ENCODE peak calls at places on chromosomes 11 and 22, in seven cellular contexts. D, G, N, Z, F, L and I are unnamed samples.

GRCh38 chr11:2210366-2211112 is 38.9 kb upstream of the TH start:
- DNase-seq in F (no peak), G (no peak), Z (no peak), N (no peak), D (no peak), L (no peak), I (no peak)

GRCh38 chr22:41117127-41117965 is 25.0 kb downstream of the EP300 start:
- DNase-seq in N (no peak), F (no peak), L (no peak), Z (no peak), D (no peak), G (no peak), I (no peak)

GRCh38 chr11:32310218-32310601 is 125.1 kb downstream of the WT1 start:
- DNase-seq in F (no peak), N (no peak), D (no peak), L (no peak), G (no peak), Z (no peak), I (no peak)

GRCh38 chr11:67253872-67254624 is 12.2 kb upstream of the GRK2 start:
- DNase-seq in L (no peak), N (no peak), F (no peak), D (no peak), G (no peak), Z (no peak), I (no peak)

GRCh38 chr11:12693075-12693473 is 18.9 kb downstream of the TEAD1 start:
- DNase-seq in L (no peak), N (peak), F (no peak), Z (no peak), D (no peak), G (no peak), I (no peak)

GRCh38 chr11:13486926-13487660 is 8.7 kb downstream of the PTH start:
- DNase-seq in Z (no peak), N (no peak), L (peak), F (peak), D (peak), G (no peak), I (no peak)

GRCh38 chr11:86515297-86516094 is 140.8 kb downstream of the CCDC81 start:
- DNase-seq in F (no peak), G (peak), Z (no peak), L (no peak), N (peak), D (peak), I (peak)

GRCh38 chr22:43226368-43226979 is 39.5 kb upstream of the TTLL12 start:
- DNase-seq in Z (no peak), G (no peak), D (no peak), F (peak), N (no peak), L (no peak), I (no peak)

GRCh38 chr11:100639140-100639539 is 47.9 kb upstream of the ARHGAP42 start:
- DNase-seq in D (no peak), F (no peak), L (no peak), Z (no peak), G (no peak), N (no peak), I (no peak)

GRCh38 chr11:67082071-67082791 is 25.6 kb downstream of the RHOD start:
- DNase-seq in F (peak), L (no peak), Z (no peak), G (no peak), N (no peak), D (no peak), I (no peak)

GRCh38 chr11:8086001-8086479 is 5.0 kb downstream of the TUB start:
- DNase-seq in L (no peak), Z (no peak), N (no peak), F (no peak), D (no peak), G (no peak), I (no peak)

GRCh38 chr22:42945736-42946135 is 69.2 kb downstream of the PACSIN2 start:
- DNase-seq in D (no peak), Z (no peak), G (no peak), L (no peak), F (no peak), N (no peak), I (peak)

GRCh38 chr11:17927643-17928343 is 85.1 kb downstream of the SERGEF start:
- DNase-seq in G (peak), Z (peak), D (no peak), N (no peak), F (no peak), L (no peak), I (no peak)

GRCh38 chr22:35620624-35621245 is 3.6 kb upstream of the MB start:
- DNase-seq in G (no peak), N (no peak), L (no peak), D (no peak), F (no peak), Z (no peak), I (no peak)

GRCh38 chr22:29308148-29308790 is 1.8 kb downstream of the GAS2L1 start:
- DNase-seq in F (no peak), Z (no peak), D (no peak), G (no peak), N (peak), L (no peak), I (peak)

GRCh38 chr22:23523746-23524145 is 56.3 kb downstream of the IGLL1 start:
- DNase-seq in G (no peak), Z (no peak), F (no peak), L (no peak), D (no peak), N (no peak), I (no peak)

GRCh38 chr11:26326793-26327400 is 5.0 kb upstream of the ANO3 start:
- DNase-seq in L (no peak), G (no peak), N (no peak), D (no peak), F (no peak), Z (no peak), I (no peak)

GRCh38 chr11:114131366-114131963 is 72.0 kb downstream of the ZBTB16 start:
- DNase-seq in F (no peak), Z (no peak), L (no peak), D (no peak), G (no peak), N (no peak), I (no peak)

GRCh38 chr22:45181766-45182165 is 18.0 kb downstream of the NUP50 start:
- DNase-seq in L (no peak), G (no peak), D (no peak), Z (no peak), N (no peak), F (no peak), I (no peak)

GRCh38 chr22:37100589-37101127 is 8.9 kb downstream of the TMPRSS6 start:
- DNase-seq in L (no peak), D (no peak), N (no peak), F (no peak), G (no peak), Z (no peak), I (no peak)

GRCh38 chr11:2766166-2766565 is 66.4 kb upstream of the KCNQ1OT1 start:
- DNase-seq in N (no peak), L (no peak), G (no peak), F (no peak), D (peak), Z (no peak), I (no peak)

GRCh38 chr11:84924290-84924689 is 702.9 kb downstream of the DLG2 start:
- DNase-seq in N (no peak), F (no peak), D (no peak), L (no peak), Z (no peak), G (no peak), I (no peak)

GRCh38 chr22:17957683-17958082 is 66.7 kb downstream of the MICAL3 start:
- DNase-seq in N (no peak), Z (no peak), G (no peak), L (no peak), F (no peak), D (no peak), I (no peak)

GRCh38 chr11:61904539-61905048 is 12.8 kb downstream of the RAB3IL1 start:
- DNase-seq in D (no peak), F (peak), L (no peak), Z (no peak), N (no peak), G (no peak), I (no peak)

GRCh38 chr11:57474017-57474750 is 13.9 kb downstream of the RTN4RL2 start:
- DNase-seq in Z (no peak), L (no peak), N (no peak), G (no peak), D (no peak), F (no peak), I (no peak)

GRCh38 chr11:130190371-130190881 is 30.8 kb downstream of the ST14 start:
- DNase-seq in N (no peak), D (no peak), L (no peak), G (no peak), F (no peak), Z (no peak), I (no peak)

GRCh38 chr11:17556999-17557398 is 9.9 kb downstream of the OTOG start:
- DNase-seq in G (no peak), L (no peak), D (no peak), Z (no peak), F (peak), N (no peak), I (no peak)

GRCh38 chr22:33919591-33920501 is at the start of gene LARGE1:
- DNase-seq in L (peak), D (peak), F (peak), Z (no peak), G (no peak), N (peak), I (peak)

GRCh38 chr11:58905716-58906547 is 33.4 kb upstream of the GLYATL1 start:
- DNase-seq in F (peak), N (peak), Z (peak), D (peak), L (peak), G (peak), I (peak)
- TF ChIP-seq CTCF in F (no peak), N (peak), Z (peak), D (peak), L (peak), G (peak), I (peak)

GRCh38 chr22:20180640-20181039 is 29.8 kb upstream of the CCDC188 start:
- DNase-seq in F (no peak), N (no peak), G (no peak), D (no peak), L (no peak), Z (no peak), I (no peak)

GRCh38 chr22:20181194-20181931 is 30.5 kb upstream of the CCDC188 start:
- DNase-seq in F (no peak), D (no peak), L (no peak), Z (no peak), N (no peak), G (no peak), I (no peak)

GRCh38 chr22:20178922-20179227 is 28.0 kb upstream of the CCDC188 start:
- DNase-seq in Z (no peak), G (no peak), F (no peak), D (no peak), N (no peak), L (no peak), I (no peak)

GRCh38 chr22:20179455-20180244 is 28.8 kb upstream of the CCDC188 start:
- DNase-seq in L (no peak), Z (no peak), D (no peak), G (no peak), F (no peak), N (no peak), I (no peak)

GRCh38 chr22:20180245-20180630 is 29.4 kb upstream of the CCDC188 start:
- DNase-seq in F (peak), L (no peak), D (peak), G (no peak), N (no peak), Z (no peak), I (no peak)
- TF ChIP-seq CTCF in F (peak), L (peak), D (peak), G (peak), N (no peak), Z (peak), I (no peak)

DNA sequence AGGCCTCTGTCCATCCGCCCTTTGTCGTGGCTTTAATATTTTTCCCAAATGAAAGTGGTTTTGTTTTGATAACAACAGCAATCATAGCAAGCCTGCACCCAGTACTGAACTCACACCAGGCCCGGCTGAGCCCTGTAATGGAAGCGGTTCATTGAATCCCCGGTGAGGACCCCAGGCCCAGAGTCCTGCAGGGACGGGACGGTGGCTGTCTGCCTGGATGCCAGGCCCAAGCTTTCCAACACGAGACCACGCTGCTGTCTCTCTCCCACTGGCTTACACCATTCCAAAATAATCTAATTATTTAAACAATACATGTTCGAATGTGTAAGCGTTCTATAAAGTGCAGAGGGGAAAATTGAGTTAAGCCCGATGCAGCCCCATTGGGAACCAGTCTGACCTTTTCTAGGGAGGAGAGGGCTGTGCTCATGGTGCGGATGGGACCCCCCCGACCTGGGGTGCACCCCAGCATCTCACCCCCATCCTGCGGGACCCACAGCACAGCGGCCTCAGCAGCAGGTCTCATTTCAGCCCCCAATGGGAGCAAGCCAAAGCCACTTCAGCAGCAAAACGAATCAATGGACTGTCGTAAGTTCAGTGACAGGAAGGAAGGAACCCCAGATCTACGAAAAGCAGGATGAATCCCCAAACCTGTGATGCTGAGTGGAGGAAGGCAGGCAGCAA is 1046.9 kb downstream of the BRD1 start:
- DNase-seq in N (no peak), F (no peak), L (no peak), D (no peak), Z (no peak), G (no peak), I (no peak)
- TF ChIP-seq CTCF in N (no peak), F (no peak), L (no peak), D (no peak), Z (no peak), G (no peak), I (no peak)

GRCh38 chr11:43957571-43957970 is 15.1 kb downstream of the C11orf96 start:
- DNase-seq in Z (no peak), L (no peak), F (no peak), N (no peak), D (no peak), G (no peak), I (no peak)
- TF ChIP-seq CTCF in Z (no peak), L (no peak), F (no peak), N (no peak), D (no peak), G (no peak), I (no peak)

DNA sequence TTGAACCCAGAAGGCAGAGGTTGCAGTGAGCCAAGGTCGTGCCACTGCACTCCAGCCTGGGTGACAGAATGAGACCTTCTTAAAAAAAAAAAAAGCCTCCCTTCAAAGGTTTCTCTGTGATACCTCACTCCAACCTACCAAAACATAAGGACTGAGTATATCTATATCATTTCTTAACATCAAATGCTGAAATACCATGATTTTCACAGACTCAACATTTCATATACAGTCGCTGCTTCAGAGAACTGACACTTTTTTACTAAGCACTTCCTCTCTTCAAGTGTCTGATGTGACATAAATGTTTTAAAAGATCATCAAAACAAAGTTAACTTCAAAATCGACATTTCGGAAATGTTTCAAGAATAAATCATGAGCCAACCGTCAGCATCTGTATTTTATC is 12.0 kb downstream of the PRR14L start:
- DNase-seq in L (no peak), G (no peak), F (no peak), D (no peak), Z (no peak), N (no peak), I (no peak)
- TF ChIP-seq CTCF in L (no peak), G (no peak), F (no peak), D (no peak), Z (no peak), N (no peak), I (no peak)

GRCh38 chr11:21933095-21933494 is 259.8 kb upstream of the ANO5 start:
- DNase-seq in N (peak), Z (no peak), F (no peak), D (no peak), L (no peak), G (no peak), I (no peak)
- TF ChIP-seq CTCF in N (no peak), Z (peak), F (peak), D (peak), L (peak), G (peak), I (peak)

DNA sequence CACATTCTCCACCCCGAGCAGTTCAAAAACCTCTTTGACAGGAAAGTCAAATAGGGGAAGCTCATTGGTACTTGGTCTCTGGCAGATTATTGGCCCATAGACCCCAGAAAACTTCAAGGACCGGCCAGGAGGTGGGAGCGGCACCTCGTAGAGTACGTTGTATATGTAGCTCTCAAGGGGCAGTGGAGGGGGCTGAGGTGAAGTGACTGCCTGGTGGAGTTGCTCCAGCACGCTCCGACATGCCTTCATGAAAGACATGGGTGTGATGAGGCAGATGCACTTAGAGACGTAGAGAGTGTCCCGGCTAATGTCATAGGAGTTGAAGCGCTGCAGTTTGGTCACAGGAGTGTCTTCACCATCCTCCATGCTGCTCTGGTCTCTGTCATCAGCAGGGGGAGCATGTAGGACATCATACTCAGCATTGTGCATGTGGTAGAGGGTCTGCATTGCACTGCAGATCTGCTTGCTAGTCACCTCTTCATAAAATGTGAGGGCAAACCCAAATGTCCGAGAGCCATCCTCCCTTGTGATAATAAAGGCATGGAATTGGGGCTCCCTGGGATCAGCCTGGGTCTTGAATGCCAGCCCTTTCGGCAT is 61.3 kb downstream of the DENND5A start:
- DNase-seq in F (peak), Z (no peak), D (no peak), G (no peak), N (no peak), L (no peak), I (no peak)
- TF ChIP-seq CTCF in F (no peak), Z (no peak), D (no peak), G (no peak), N (no peak), L (peak), I (peak)

GRCh38 chr22:39535831-39536449 is 3.4 kb upstream of the RPS19BP1 start:
- DNase-seq in N (no peak), L (no peak), G (no peak), D (no peak), F (no peak), Z (no peak), I (no peak)

GRCh38 chr22:39534092-39534506 is 1.6 kb upstream of the RPS19BP1 start:
- DNase-seq in D (no peak), G (no peak), L (no peak), F (no peak), N (no peak), Z (no peak), I (no peak)

GRCh38 chr22:39536711-39537110 is 4.2 kb upstream of the RPS19BP1 start:
- DNase-seq in G (no peak), D (no peak), N (no peak), F (no peak), L (no peak), Z (no peak), I (no peak)

GRCh38 chr22:39534591-39535301 is 2.2 kb upstream of the RPS19BP1 start:
- DNase-seq in L (peak), Z (no peak), N (peak), D (peak), F (peak), G (no peak), I (peak)

DNA sequence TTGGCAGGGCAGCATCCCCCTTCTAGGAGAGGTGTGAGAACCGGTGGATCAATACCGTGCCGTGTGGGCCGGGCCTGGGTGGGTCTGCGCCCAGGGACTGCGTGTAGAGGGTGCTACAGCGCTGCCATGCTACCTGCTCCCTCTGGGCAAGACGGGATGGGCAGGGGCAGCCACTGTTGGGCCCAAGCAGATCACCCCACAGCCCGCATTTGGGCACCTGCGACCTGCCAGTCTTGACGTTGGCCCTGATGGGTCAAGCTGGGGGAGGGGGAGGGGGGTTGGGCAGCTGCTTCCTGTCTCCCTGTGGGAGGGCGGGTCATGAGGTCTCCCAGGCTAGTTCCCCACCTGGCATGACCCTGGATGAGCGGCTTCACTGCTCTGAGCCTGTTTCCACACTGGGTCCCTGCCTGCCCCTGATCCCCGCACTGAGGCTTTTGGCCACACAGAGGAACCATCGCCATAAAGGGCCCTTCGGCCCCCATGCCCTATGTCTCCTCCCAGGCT is 2.8 kb upstream of the RPS19BP1 start:
- DNase-seq in L (no peak), G (no peak), Z (no peak), F (peak), D (no peak), N (no peak), I (no peak)
- TF ChIP-seq CTCF in L (no peak), G (no peak), Z (no peak), F (no peak), D (no peak), N (no peak), I (no peak)

GRCh38 chr11:94888204-94888603 is 85.2 kb downstream of the CWC15 start:
- DNase-seq in D (no peak), N (no peak), G (no peak), L (no peak), F (no peak), Z (no peak), I (no peak)

GRCh38 chr11:94884322-94884721 is 89.0 kb downstream of the CWC15 start:
- DNase-seq in Z (no peak), F (no peak), D (no peak), G (no peak), N (no peak), L (no peak), I (no peak)

GRCh38 chr11:94885133-94885532 is 88.2 kb downstream of the CWC15 start:
- DNase-seq in Z (no peak), L (no peak), N (peak), F (no peak), G (no peak), D (no peak), I (peak)

GRCh38 chr11:94883878-94884277 is 89.5 kb downstream of the CWC15 start:
- DNase-seq in Z (no peak), L (no peak), F (no peak), D (no peak), N (no peak), G (no peak), I (no peak)

DNA sequence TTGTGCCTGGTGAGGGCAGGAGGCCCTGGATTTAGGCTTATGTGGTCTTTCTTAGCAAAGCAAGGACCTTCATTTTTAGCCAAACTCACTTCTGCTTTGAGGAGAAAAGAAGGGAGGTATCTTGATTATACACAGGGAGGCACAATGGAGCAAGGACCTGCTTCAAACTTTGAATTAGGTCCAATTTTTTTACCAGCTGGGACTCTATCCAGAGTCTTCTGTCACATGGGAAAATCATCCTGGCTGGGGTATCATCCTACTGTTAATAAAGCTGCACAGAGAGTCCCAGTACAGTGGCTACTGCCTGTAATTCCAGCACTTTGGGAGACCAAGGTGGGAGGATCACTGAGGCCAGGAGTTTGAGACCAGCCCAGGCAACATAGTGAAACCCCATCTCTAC is 87.8 kb downstream of the CWC15 start:
- DNase-seq in G (no peak), N (no peak), F (no peak), L (no peak), D (no peak), Z (no peak), I (no peak)
- TF ChIP-seq CTCF in G (no peak), N (no peak), F (no peak), L (no peak), D (no peak), Z (no peak), I (no peak)